ENCODE peak calls at places on chromosomes 1 and 21, in four cellular contexts. U is tibial nerve; E is NCI-H1092 treated with DMSO at 0.1 percent for 48 hours; K is stimulated activated CD4-positive, alpha-beta T cell treated with anti-CD3 and anti-CD28 coated beads, Interleukin-15, amount 100 ng/mL, for 1 hour. T is an unnamed sample.

GRCh38 chr1:7043729-7044470 is 258.6 kb downstream of the CAMTA1 start:
- DNase-seq in U (no peak), E (no peak), K (no peak), T (no peak)

GRCh38 chr1:210360852-210361477 is 32.3 kb downstream of the HHAT start:
- DNase-seq in U (no peak), E (peak), K (no peak), T (peak)

GRCh38 chr1:151340870-151341754 is 5.9 kb downstream of the RFX5 start:
- DNase-seq in U (no peak), E (peak), K (no peak), T (peak)

GRCh38 chr21:45949928-45950739 is 31.4 kb upstream of the COL6A1 start:
- DNase-seq in U (no peak), E (no peak), K (no peak), T (no peak)

GRCh38 chr1:233211595-233211994 is 83.9 kb downstream of the PCNX2 start:
- DNase-seq in U (no peak), E (no peak), K (no peak), T (no peak)

GRCh38 chr1:228408869-228409805 is 2.5 kb upstream of the TRIM11 start:
- DNase-seq in U (no peak), E (no peak), K (no peak), T (no peak)

GRCh38 chr1:165943198-165943597 is 115.8 kb downstream of the UCK2 start:
- DNase-seq in U (no peak), E (no peak), K (no peak), T (no peak)

GRCh38 chr1:28887835-28888682 is 26.3 kb upstream of the EPB41 start:
- DNase-seq in U (no peak), E (peak), K (no peak), T (no peak)

GRCh38 chr1:156618853-156619581 is at the start of gene HAPLN2:
- DNase-seq in U (no peak), E (peak), K (no peak), T (no peak)

GRCh38 chr1:115782571-115783281 is 14.2 kb upstream of the CASQ2 start:
- DNase-seq in U (no peak), E (no peak), K (no peak), T (no peak)

GRCh38 chr1:98991127-98992003 is 13.3 kb downstream of the PLPPR5 start:
- DNase-seq in U (no peak), E (no peak), K (no peak), T (peak)

GRCh38 chr1:168987330-168987729 is 119.2 kb upstream of the ATP1B1 start:
- DNase-seq in U (no peak), E (no peak), K (no peak), T (no peak)

GRCh38 chr1:230140221-230141001 is 73.4 kb downstream of the GALNT2 start:
- DNase-seq in U (no peak), E (peak), K (no peak), T (peak)

GRCh38 chr1:61925591-61926298 is 183.5 kb downstream of the PATJ start:
- DNase-seq in U (no peak), E (no peak), K (no peak), T (no peak)

GRCh38 chr21:44391345-44392091 is 38.1 kb downstream of the TRPM2 start:
- DNase-seq in U (peak), E (no peak), K (no peak), T (no peak)

GRCh38 chr1:31939484-31940329 is 1.5 kb upstream of the PTP4A2 start:
- DNase-seq in U (no peak), E (no peak), K (peak), T (peak)

GRCh38 chr1:15950763-15951295 is 25.1 kb downstream of the ZBTB17 start:
- DNase-seq in U (no peak), E (no peak), K (peak), T (no peak)

GRCh38 chr1:201887116-201887866 is 1.4 kb upstream of the SHISA4 start:
- DNase-seq in U (no peak), E (no peak), K (no peak), T (no peak)

GRCh38 chr1:43454270-43455011 is 710 bp upstream of the HYI start:
- DNase-seq in U (peak), E (peak), K (peak), T (peak)

GRCh38 chr1:18885311-18886002 is 16.9 kb downstream of the ALDH4A1 start:
- DNase-seq in U (no peak), E (no peak), K (no peak), T (no peak)

GRCh38 chr1:24572301-24572700 is 16.4 kb downstream of the NCMAP start:
- DNase-seq in U (no peak), E (no peak), K (no peak), T (no peak)

GRCh38 chr1:2556277-2557145 is at the start of gene TNFRSF14:
- DNase-seq in U (no peak), E (no peak), K (peak), T (peak)

GRCh38 chr1:57061369-57061768 is 95.6 kb upstream of the C8B start:
- DNase-seq in U (no peak), E (peak), K (no peak), T (no peak)

GRCh38 chr1:41672173-41672572 is 187.7 kb upstream of the EDN2 start:
- DNase-seq in U (no peak), E (no peak), K (no peak), T (no peak)

GRCh38 chr1:166145496-166145895 is 21.3 kb downstream of the FAM78B start:
- DNase-seq in U (no peak), E (no peak), K (no peak), T (no peak)

GRCh38 chr1:110019790-110020189 is 14.6 kb upstream of the STRIP1 start:
- DNase-seq in U (no peak), E (no peak), K (no peak), T (no peak)